ENCODE peak calls at places on chromosomes 13 and 19, in seven cellular contexts. M, X, R, T, U, Z and L are unnamed samples. For H3K4me1 and H3K27me3, the result is how much of the 10 kb centered on the place peaks cover.

GRCh38 chr19:15187026-15188007 is 13.5 kb downstream of the NOTCH3 start:
- DNase-seq in M (no peak), X (no peak), R (no peak), T (no peak), U (no peak), Z (no peak), L (peak)

GRCh38 chr13:43268632-43269031 is 245.2 kb downstream of the DNAJC15 start:
- DNase-seq in M (no peak), X (no peak), R (no peak), T (no peak), U (no peak), Z (no peak), L (no peak)

GRCh38 chr19:16293133-16294085 is 31.2 kb upstream of the KLF2 start:
- DNase-seq in M (no peak), X (peak), R (no peak), T (no peak), U (no peak), Z (no peak), L (peak)

GRCh38 chr13:98571955-98572662 is 4.8 kb downstream of the STK24 start:
- DNase-seq in M (no peak), X (peak), R (peak), T (no peak), U (no peak), Z (peak), L (peak)

GRCh38 chr13:32639502-32640105 is 53.4 kb downstream of the PDS5B start:
- DNase-seq in M (peak), X (peak), R (no peak), T (peak), U (no peak), Z (peak), L (peak)

GRCh38 chr19:3243851-3244700 is 19.6 kb downstream of the CELF5 start:
- DNase-seq in M (peak), X (peak), R (no peak), T (peak), U (no peak), Z (peak), L (peak)

GRCh38 chr13:64810701-64811258 is 2419.4 kb downstream of the PCDH9 start:
- DNase-seq in M (no peak), X (no peak), R (no peak), T (no peak), U (no peak), Z (no peak), L (no peak)

GRCh38 chr13:110154370-110155031 is 152.5 kb downstream of the COL4A1 start:
- DNase-seq in M (no peak), X (no peak), R (no peak), T (no peak), U (no peak), Z (no peak), L (no peak)

GRCh38 chr13:70809588-70809987 is 701.3 kb upstream of the KLHL1 start:
- DNase-seq in M (no peak), X (no peak), R (no peak), T (no peak), U (no peak), Z (no peak), L (no peak)

GRCh38 chr19:55305491-55305890 is 19.6 kb downstream of the TMEM150B start:
- DNase-seq in M (no peak), X (peak), R (no peak), T (peak), U (no peak), Z (peak), L (peak)

GRCh38 chr13:58935689-58936088 is 1228.0 kb downstream of the DIAPH3 start:
- DNase-seq in M (no peak), X (no peak), R (peak), T (no peak), U (no peak), Z (no peak), L (no peak)

GRCh38 chr13:21639604-21640003 is 31.3 kb upstream of the FGF9 start:
- DNase-seq in M (no peak), X (no peak), R (no peak), T (no peak), U (no peak), Z (no peak), L (no peak)

GRCh38 chr19:57171551-57172081 is 4.3 kb upstream of the DUXA start:
- DNase-seq in M (no peak), X (peak), R (peak), T (peak), U (no peak), Z (no peak), L (peak)

GRCh38 chr19:7898967-7899366 is 4.7 kb upstream of the MAP2K7 start:
- DNase-seq in M (no peak), X (no peak), R (no peak), T (no peak), U (no peak), Z (no peak), L (no peak)

GRCh38 chr13:108176685-108177274 is 38.6 kb downstream of the LIG4 start:
- DNase-seq in M (peak), X (peak), R (no peak), T (peak), U (no peak), Z (no peak), L (peak)

GRCh38 chr19:18377026-18377425 is 8.9 kb upstream of the GDF15 start:
- DNase-seq in M (no peak), X (peak), R (no peak), T (no peak), U (no peak), Z (no peak), L (no peak)

GRCh38 chr19:14139944-14140343 is 3.6 kb upstream of the ASF1B start:
- DNase-seq in M (no peak), X (no peak), R (no peak), T (no peak), U (no peak), Z (no peak), L (peak)

GRCh38 chr19:14135355-14135754 is 1.0 kb downstream of the ASF1B start:
- DNase-seq in M (no peak), X (no peak), R (no peak), T (no peak), U (no peak), Z (no peak), L (no peak)

GRCh38 chr19:14136509-14137281 is at the start of gene ASF1B:
- DNase-seq in M (peak), X (peak), R (peak), T (peak), U (peak), Z (peak), L (peak)

GRCh38 chr19:14138576-14139265 is 2.3 kb upstream of the ASF1B start:
- DNase-seq in M (no peak), X (no peak), R (no peak), T (no peak), U (no peak), Z (no peak), L (no peak)

GRCh38 chr19:14135985-14136508 is 342 bp downstream of the ASF1B start:
- DNase-seq in M (no peak), X (peak), R (no peak), T (no peak), U (no peak), Z (no peak), L (no peak)
- H3K4me3 ChIP-seq in M (peak), X (peak), R (peak), T (peak), U (peak), Z (peak), L (peak)

GRCh38 chr13:30605052-30605451 is 12.7 kb upstream of the USPL1 start:
- DNase-seq in M (no peak), X (no peak), R (no peak), T (no peak), U (no peak), Z (no peak), L (no peak)

GRCh38 chr13:30610311-30610710 is 7.4 kb upstream of the USPL1 start:
- DNase-seq in M (no peak), X (no peak), R (no peak), T (no peak), U (no peak), Z (no peak), L (no peak)

GRCh38 chr13:30608364-30608763 is 9.4 kb upstream of the USPL1 start:
- DNase-seq in M (no peak), X (no peak), R (no peak), T (no peak), U (no peak), Z (no peak), L (no peak)

GRCh38 chr13:30607908-30608307 is 9.8 kb upstream of the USPL1 start:
- DNase-seq in M (no peak), X (no peak), R (no peak), T (peak), U (no peak), Z (peak), L (no peak)
- H3K4me1 ChIP-seq in M (under half), X (under half), R (under half), T (under half), U (under half), Z (under half), L (under half)

GRCh38 chr13:41461527-41462124 is 4.3 kb downstream of the RGCC start:
- DNase-seq in M (no peak), X (no peak), R (no peak), T (peak), U (no peak), Z (no peak), L (no peak)

GRCh38 chr13:41458187-41458938 is 1.0 kb downstream of the RGCC start:
- DNase-seq in M (no peak), X (peak), R (peak), T (peak), U (peak), Z (peak), L (no peak)

GRCh38 chr13:41460930-41461329 is 3.6 kb downstream of the RGCC start:
- DNase-seq in M (no peak), X (no peak), R (no peak), T (peak), U (no peak), Z (no peak), L (no peak)

GRCh38 chr13:41458939-41459753 is 1.8 kb downstream of the RGCC start:
- DNase-seq in M (peak), X (peak), R (peak), T (peak), U (no peak), Z (peak), L (no peak)

DNA sequence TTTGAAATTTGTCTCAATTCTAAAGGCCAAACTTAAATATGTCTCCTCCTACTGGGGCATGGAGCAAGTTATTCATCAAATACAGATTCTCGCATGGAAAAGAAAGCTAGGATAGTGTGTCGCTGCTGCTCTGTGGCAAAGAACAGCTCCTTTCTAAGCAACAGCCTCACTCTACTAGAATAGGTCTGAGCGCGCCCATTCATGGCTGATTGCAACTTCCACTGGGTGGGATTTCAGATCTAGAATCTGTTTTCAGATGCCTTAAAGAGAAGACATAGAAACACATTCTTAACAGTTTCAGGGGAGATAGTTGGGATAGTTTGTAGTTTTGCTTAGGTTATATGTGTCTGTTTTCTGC is 2.4 kb downstream of the RGCC start:
- DNase-seq in M (no peak), X (no peak), R (no peak), T (peak), U (no peak), Z (no peak), L (no peak)
- H3K27me3 ChIP-seq in M (under half), X (under half), R (under half), T (under half), U (under half), Z (under half), L (under half)

GRCh38 chr19:5681446-5682292 is 842 bp downstream of the HSD11B1L start:
- DNase-seq in M (no peak), X (no peak), R (no peak), T (no peak), U (no peak), Z (peak), L (no peak)
- H3K4me3 ChIP-seq in M (no peak), X (peak), R (peak), T (no peak), U (peak), Z (no peak), L (no peak)

DNA sequence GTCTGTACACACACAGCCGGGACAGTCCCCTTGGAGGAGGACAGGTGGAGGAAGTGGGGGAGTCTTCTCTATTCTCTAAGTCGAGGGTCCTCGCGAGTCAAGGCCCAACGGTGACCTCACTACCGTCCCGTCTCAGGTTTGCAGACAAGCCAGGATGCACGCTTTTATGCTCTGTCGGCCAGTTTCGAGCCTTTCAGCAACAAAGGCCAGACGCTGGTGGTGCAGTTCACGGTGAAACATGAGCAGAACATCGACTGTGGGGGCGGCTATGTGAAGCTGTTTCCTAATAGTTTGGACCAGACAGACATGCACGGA is 840 bp downstream of the CALR start:
- DNase-seq in M (no peak), X (no peak), R (no peak), T (no peak), U (peak), Z (peak), L (peak)
- H3K4me1 ChIP-seq in M (under half), X (under half), R (half or more), T (under half), U (under half), Z (under half), L (under half)